ENCODE peak calls at places on chromosomes 13 and 19, in seven cellular contexts. One of them, this sample, is unnamed.

GRCh38 chr19:38506723-38507550 is 73.4 kb downstream of the RYR1 start:
- DNase-seq in stimulated activated CD4-positive, alpha-beta T cell treated with anti-CD3 and anti-CD28 coated beads, Interleukin-12 subunit alpha, Interleukin-12 subunit beta, amount 100 ng/mL, for 4 hours: peak
- DNase-seq in activated CD4-positive, alpha-beta T cell treated with anti-CD3 and anti-CD28 coated beads for 36 hours: peak
- DNase-seq in naive thymus-derived CD4-positive, alpha-beta T cell: peak
- DNase-seq in psoas muscle: peak
- DNase-seq in GM13977: peak
- DNase-seq in NCI-H524: no peak
- DNase-seq in this sample: peak

GRCh38 chr19:35109395-35110112 is 6.1 kb upstream of the FXYD3 start:
- DNase-seq in psoas muscle: no peak
- DNase-seq in activated CD4-positive, alpha-beta T cell treated with anti-CD3 and anti-CD28 coated beads for 36 hours: no peak
- DNase-seq in naive thymus-derived CD4-positive, alpha-beta T cell: no peak
- DNase-seq in GM13977: no peak
- DNase-seq in stimulated activated CD4-positive, alpha-beta T cell treated with anti-CD3 and anti-CD28 coated beads, Interleukin-12 subunit alpha, Interleukin-12 subunit beta, amount 100 ng/mL, for 4 hours: no peak
- DNase-seq in NCI-H524: no peak
- DNase-seq in this sample: no peak

GRCh38 chr19:53132231-53132991 is at the start of gene ZNF415:
- DNase-seq in activated CD4-positive, alpha-beta T cell treated with anti-CD3 and anti-CD28 coated beads for 36 hours: peak
- DNase-seq in psoas muscle: peak
- DNase-seq in naive thymus-derived CD4-positive, alpha-beta T cell: peak
- DNase-seq in GM13977: peak
- DNase-seq in stimulated activated CD4-positive, alpha-beta T cell treated with anti-CD3 and anti-CD28 coated beads, Interleukin-12 subunit alpha, Interleukin-12 subunit beta, amount 100 ng/mL, for 4 hours: peak
- DNase-seq in NCI-H524: peak
- DNase-seq in this sample: peak

GRCh38 chr19:38917516-38917915 is 5.5 kb upstream of the CCER2 start:
- DNase-seq in psoas muscle: no peak
- DNase-seq in naive thymus-derived CD4-positive, alpha-beta T cell: no peak
- DNase-seq in stimulated activated CD4-positive, alpha-beta T cell treated with anti-CD3 and anti-CD28 coated beads, Interleukin-12 subunit alpha, Interleukin-12 subunit beta, amount 100 ng/mL, for 4 hours: no peak
- DNase-seq in activated CD4-positive, alpha-beta T cell treated with anti-CD3 and anti-CD28 coated beads for 36 hours: no peak
- DNase-seq in NCI-H524: no peak
- DNase-seq in GM13977: no peak
- DNase-seq in this sample: no peak

GRCh38 chr13:98549006-98549727 is 27.7 kb downstream of the STK24 start:
- DNase-seq in psoas muscle: no peak
- DNase-seq in activated CD4-positive, alpha-beta T cell treated with anti-CD3 and anti-CD28 coated beads for 36 hours: peak
- DNase-seq in GM13977: no peak
- DNase-seq in stimulated activated CD4-positive, alpha-beta T cell treated with anti-CD3 and anti-CD28 coated beads, Interleukin-12 subunit alpha, Interleukin-12 subunit beta, amount 100 ng/mL, for 4 hours: no peak
- DNase-seq in NCI-H524: no peak
- DNase-seq in naive thymus-derived CD4-positive, alpha-beta T cell: no peak
- DNase-seq in this sample: peak

GRCh38 chr13:25868483-25868882 is 183.3 kb downstream of the SHISA2 start:
- DNase-seq in psoas muscle: no peak
- DNase-seq in activated CD4-positive, alpha-beta T cell treated with anti-CD3 and anti-CD28 coated beads for 36 hours: no peak
- DNase-seq in NCI-H524: no peak
- DNase-seq in naive thymus-derived CD4-positive, alpha-beta T cell: no peak
- DNase-seq in GM13977: no peak
- DNase-seq in stimulated activated CD4-positive, alpha-beta T cell treated with anti-CD3 and anti-CD28 coated beads, Interleukin-12 subunit alpha, Interleukin-12 subunit beta, amount 100 ng/mL, for 4 hours: no peak
- DNase-seq in this sample: no peak

GRCh38 chr19:3491396-3492119 is 8.3 kb upstream of the SMIM44 start:
- DNase-seq in NCI-H524: no peak
- DNase-seq in GM13977: no peak
- DNase-seq in naive thymus-derived CD4-positive, alpha-beta T cell: no peak
- DNase-seq in activated CD4-positive, alpha-beta T cell treated with anti-CD3 and anti-CD28 coated beads for 36 hours: no peak
- DNase-seq in psoas muscle: no peak
- DNase-seq in stimulated activated CD4-positive, alpha-beta T cell treated with anti-CD3 and anti-CD28 coated beads, Interleukin-12 subunit alpha, Interleukin-12 subunit beta, amount 100 ng/mL, for 4 hours: no peak
- DNase-seq in this sample: no peak

GRCh38 chr19:49272204-49272603 is 52.8 kb downstream of the SLC6A16 start:
- DNase-seq in GM13977: no peak
- DNase-seq in NCI-H524: no peak
- DNase-seq in activated CD4-positive, alpha-beta T cell treated with anti-CD3 and anti-CD28 coated beads for 36 hours: no peak
- DNase-seq in naive thymus-derived CD4-positive, alpha-beta T cell: no peak
- DNase-seq in psoas muscle: no peak
- DNase-seq in stimulated activated CD4-positive, alpha-beta T cell treated with anti-CD3 and anti-CD28 coated beads, Interleukin-12 subunit alpha, Interleukin-12 subunit beta, amount 100 ng/mL, for 4 hours: no peak
- DNase-seq in this sample: peak

GRCh38 chr13:110067355-110068175 is 239.4 kb downstream of the COL4A1 start:
- DNase-seq in stimulated activated CD4-positive, alpha-beta T cell treated with anti-CD3 and anti-CD28 coated beads, Interleukin-12 subunit alpha, Interleukin-12 subunit beta, amount 100 ng/mL, for 4 hours: no peak
- DNase-seq in activated CD4-positive, alpha-beta T cell treated with anti-CD3 and anti-CD28 coated beads for 36 hours: no peak
- DNase-seq in GM13977: no peak
- DNase-seq in NCI-H524: no peak
- DNase-seq in naive thymus-derived CD4-positive, alpha-beta T cell: no peak
- DNase-seq in psoas muscle: no peak
- DNase-seq in this sample: peak

GRCh38 chr19:27742041-27742440 is 1470.9 kb downstream of the UQCRFS1 start:
- DNase-seq in GM13977: no peak
- DNase-seq in psoas muscle: no peak
- DNase-seq in NCI-H524: no peak
- DNase-seq in activated CD4-positive, alpha-beta T cell treated with anti-CD3 and anti-CD28 coated beads for 36 hours: no peak
- DNase-seq in stimulated activated CD4-positive, alpha-beta T cell treated with anti-CD3 and anti-CD28 coated beads, Interleukin-12 subunit alpha, Interleukin-12 subunit beta, amount 100 ng/mL, for 4 hours: no peak
- DNase-seq in naive thymus-derived CD4-positive, alpha-beta T cell: no peak
- DNase-seq in this sample: no peak

GRCh38 chr13:78410164-78410563 is 193.2 kb downstream of the POU4F1 start:
- DNase-seq in activated CD4-positive, alpha-beta T cell treated with anti-CD3 and anti-CD28 coated beads for 36 hours: no peak
- DNase-seq in psoas muscle: no peak
- DNase-seq in stimulated activated CD4-positive, alpha-beta T cell treated with anti-CD3 and anti-CD28 coated beads, Interleukin-12 subunit alpha, Interleukin-12 subunit beta, amount 100 ng/mL, for 4 hours: no peak
- DNase-seq in NCI-H524: no peak
- DNase-seq in GM13977: no peak
- DNase-seq in naive thymus-derived CD4-positive, alpha-beta T cell: no peak
- DNase-seq in this sample: no peak

GRCh38 chr13:48961379-48961778 is 14.3 kb upstream of the FNDC3A start:
- DNase-seq in psoas muscle: no peak
- DNase-seq in stimulated activated CD4-positive, alpha-beta T cell treated with anti-CD3 and anti-CD28 coated beads, Interleukin-12 subunit alpha, Interleukin-12 subunit beta, amount 100 ng/mL, for 4 hours: no peak
- DNase-seq in activated CD4-positive, alpha-beta T cell treated with anti-CD3 and anti-CD28 coated beads for 36 hours: no peak
- DNase-seq in NCI-H524: no peak
- DNase-seq in GM13977: no peak
- DNase-seq in naive thymus-derived CD4-positive, alpha-beta T cell: no peak
- DNase-seq in this sample: no peak

GRCh38 chr13:85347251-85347650 is 452.0 kb downstream of the SLITRK6 start:
- DNase-seq in psoas muscle: no peak
- DNase-seq in GM13977: no peak
- DNase-seq in naive thymus-derived CD4-positive, alpha-beta T cell: no peak
- DNase-seq in stimulated activated CD4-positive, alpha-beta T cell treated with anti-CD3 and anti-CD28 coated beads, Interleukin-12 subunit alpha, Interleukin-12 subunit beta, amount 100 ng/mL, for 4 hours: no peak
- DNase-seq in NCI-H524: no peak
- DNase-seq in activated CD4-positive, alpha-beta T cell treated with anti-CD3 and anti-CD28 coated beads for 36 hours: no peak
- DNase-seq in this sample: no peak

GRCh38 chr13:35649162-35649561 is 172.7 kb upstream of the MAB21L1 start:
- DNase-seq in psoas muscle: no peak
- DNase-seq in naive thymus-derived CD4-positive, alpha-beta T cell: no peak
- DNase-seq in activated CD4-positive, alpha-beta T cell treated with anti-CD3 and anti-CD28 coated beads for 36 hours: no peak
- DNase-seq in stimulated activated CD4-positive, alpha-beta T cell treated with anti-CD3 and anti-CD28 coated beads, Interleukin-12 subunit alpha, Interleukin-12 subunit beta, amount 100 ng/mL, for 4 hours: no peak
- DNase-seq in NCI-H524: no peak
- DNase-seq in GM13977: no peak
- DNase-seq in this sample: peak

GRCh38 chr19:805161-805561 is 7.9 kb downstream of the PTBP1 start:
- DNase-seq in NCI-H524: no peak
- DNase-seq in psoas muscle: no peak
- DNase-seq in stimulated activated CD4-positive, alpha-beta T cell treated with anti-CD3 and anti-CD28 coated beads, Interleukin-12 subunit alpha, Interleukin-12 subunit beta, amount 100 ng/mL, for 4 hours: no peak
- DNase-seq in GM13977: peak
- DNase-seq in activated CD4-positive, alpha-beta T cell treated with anti-CD3 and anti-CD28 coated beads for 36 hours: no peak
- DNase-seq in naive thymus-derived CD4-positive, alpha-beta T cell: no peak
- DNase-seq in this sample: no peak

GRCh38 chr19:46979103-46979769 is 40.4 kb upstream of the NPAS1 start:
- DNase-seq in stimulated activated CD4-positive, alpha-beta T cell treated with anti-CD3 and anti-CD28 coated beads, Interleukin-12 subunit alpha, Interleukin-12 subunit beta, amount 100 ng/mL, for 4 hours: no peak
- DNase-seq in psoas muscle: no peak
- DNase-seq in NCI-H524: peak
- DNase-seq in GM13977: no peak
- DNase-seq in naive thymus-derived CD4-positive, alpha-beta T cell: no peak
- DNase-seq in activated CD4-positive, alpha-beta T cell treated with anti-CD3 and anti-CD28 coated beads for 36 hours: no peak
- DNase-seq in this sample: no peak

GRCh38 chr13:68944272-68944671 is 1163.4 kb upstream of the ATXN8OS start:
- DNase-seq in activated CD4-positive, alpha-beta T cell treated with anti-CD3 and anti-CD28 coated beads for 36 hours: no peak
- DNase-seq in naive thymus-derived CD4-positive, alpha-beta T cell: no peak
- DNase-seq in stimulated activated CD4-positive, alpha-beta T cell treated with anti-CD3 and anti-CD28 coated beads, Interleukin-12 subunit alpha, Interleukin-12 subunit beta, amount 100 ng/mL, for 4 hours: no peak
- DNase-seq in NCI-H524: no peak
- DNase-seq in GM13977: no peak
- DNase-seq in psoas muscle: no peak
- DNase-seq in this sample: no peak

GRCh38 chr13:100040196-100040595 is 48.7 kb upstream of the PCCA start:
- DNase-seq in psoas muscle: no peak
- DNase-seq in NCI-H524: no peak
- DNase-seq in GM13977: no peak
- DNase-seq in activated CD4-positive, alpha-beta T cell treated with anti-CD3 and anti-CD28 coated beads for 36 hours: no peak
- DNase-seq in stimulated activated CD4-positive, alpha-beta T cell treated with anti-CD3 and anti-CD28 coated beads, Interleukin-12 subunit alpha, Interleukin-12 subunit beta, amount 100 ng/mL, for 4 hours: no peak
- DNase-seq in naive thymus-derived CD4-positive, alpha-beta T cell: no peak
- DNase-seq in this sample: no peak

GRCh38 chr13:53138369-53139036 is 109.9 kb downstream of the OLFM4 start:
- DNase-seq in NCI-H524: no peak
- DNase-seq in stimulated activated CD4-positive, alpha-beta T cell treated with anti-CD3 and anti-CD28 coated beads, Interleukin-12 subunit alpha, Interleukin-12 subunit beta, amount 100 ng/mL, for 4 hours: no peak
- DNase-seq in GM13977: no peak
- DNase-seq in naive thymus-derived CD4-positive, alpha-beta T cell: no peak
- DNase-seq in psoas muscle: peak
- DNase-seq in activated CD4-positive, alpha-beta T cell treated with anti-CD3 and anti-CD28 coated beads for 36 hours: no peak
- DNase-seq in this sample: peak

This sample was measured in fibroblast of pulmonary artery.